ENCODE peak calls at places on chromosomes 7 and 10, in eight cellular contexts. R, U, S, A, O, F, D and V are unnamed samples.

GRCh38 chr10:29374162-29374561 is 85.3 kb downstream of the LYZL1 start:
- DNase-seq in S (no peak), R (no peak), F (no peak), U (no peak), O (no peak), A (no peak), D (no peak), V (no peak)

GRCh38 chr10:32038777-32039176 is 17.4 kb downstream of the KIF5B start:
- DNase-seq in O (no peak), F (no peak), U (no peak), A (no peak), S (no peak), R (no peak), D (no peak), V (no peak)

GRCh38 chr10:69757553-69758309 is 44.0 kb upstream of the COL13A1 start:
- DNase-seq in A (no peak), U (peak), F (peak), D (peak), O (no peak), R (peak), S (no peak), V (peak)

GRCh38 chr10:44674536-44674935 is 236.6 kb upstream of the TMEM72 start:
- DNase-seq in U (no peak), D (no peak), A (no peak), R (no peak), S (no peak), F (no peak), O (no peak), V (no peak)

GRCh38 chr10:64174666-64175265 is 653.6 kb downstream of the REEP3 start:
- DNase-seq in S (no peak), A (no peak), D (no peak), R (no peak), U (no peak), O (no peak), F (no peak), V (no peak)

GRCh38 chr7:39650676-39651075 is 27.3 kb downstream of the RALA start:
- DNase-seq in S (peak), A (no peak), F (peak), O (no peak), R (peak), U (no peak), D (peak), V (no peak)

GRCh38 chr10:86413046-86413728 is 46.6 kb upstream of the GRID1 start:
- DNase-seq in F (peak), U (no peak), D (no peak), A (no peak), S (no peak), R (no peak), O (peak), V (no peak)

GRCh38 chr10:44862006-44862751 is 49.0 kb upstream of the TMEM72 start:
- DNase-seq in U (no peak), A (no peak), R (no peak), S (no peak), O (peak), D (no peak), F (no peak), V (no peak)

GRCh38 chr10:125216309-125216708 is 55.9 kb upstream of the CTBP2 start:
- DNase-seq in O (no peak), R (no peak), A (no peak), S (no peak), D (no peak), F (no peak), U (no peak), V (no peak)

GRCh38 chr7:128876978-128877755 is 14.5 kb downstream of the ATP6V1F start:
- DNase-seq in A (no peak), R (no peak), U (no peak), D (no peak), S (no peak), O (no peak), F (no peak), V (no peak)

GRCh38 chr7:32511791-32512190 is 16.5 kb downstream of the AVL9 start:
- DNase-seq in F (peak), O (no peak), U (peak), R (no peak), A (no peak), S (no peak), D (no peak), V (no peak)

GRCh38 chr7:38398725-38399321 is 125.4 kb upstream of the TARP start:
- DNase-seq in R (peak), U (peak), S (peak), D (peak), O (peak), F (peak), A (peak), V (peak)

GRCh38 chr10:74883428-74883827 is 57.0 kb downstream of the KAT6B start:
- DNase-seq in S (no peak), A (no peak), R (no peak), O (no peak), F (no peak), U (no peak), D (no peak), V (no peak)

GRCh38 chr7:154915600-154915999 is 87.3 kb downstream of the PAXIP1 start:
- DNase-seq in R (no peak), D (no peak), O (no peak), S (no peak), U (no peak), F (no peak), A (no peak), V (no peak)

GRCh38 chr7:5525271-5526189 is 101.9 kb upstream of the TNRC18 start:
- DNase-seq in A (peak), D (peak), F (peak), S (no peak), R (peak), O (peak), U (peak), V (peak)

GRCh38 chr7:92446869-92447238 is 428 bp upstream of the GATAD1 start:
- DNase-seq in F (no peak), A (no peak), O (no peak), S (no peak), U (no peak), D (no peak), R (peak), V (no peak)

GRCh38 chr10:72812798-72813430 is 80.6 kb upstream of the OIT3 start:
- DNase-seq in U (peak), O (no peak), S (peak), A (no peak), D (peak), R (no peak), F (peak), V (no peak)

GRCh38 chr10:133094286-133094685 is 6.6 kb downstream of the ADGRA1 start:
- DNase-seq in F (no peak), S (no peak), R (no peak), U (no peak), A (no peak), O (no peak), D (no peak), V (no peak)

GRCh38 chr10:95896066-95896850 is 11.5 kb upstream of the CC2D2B start:
- DNase-seq in R (no peak), O (no peak), U (peak), S (no peak), F (no peak), D (no peak), A (no peak), V (no peak)

GRCh38 chr7:135761751-135762488 is 13.3 kb upstream of the FAM180A start:
- DNase-seq in F (peak), D (peak), S (no peak), A (no peak), O (no peak), U (peak), R (no peak), V (no peak)

GRCh38 chr7:110204527-110204926 is 886.4 kb upstream of the LRRN3 start:
- DNase-seq in A (peak), S (no peak), F (peak), U (peak), D (no peak), O (peak), R (no peak), V (peak)

DNA sequence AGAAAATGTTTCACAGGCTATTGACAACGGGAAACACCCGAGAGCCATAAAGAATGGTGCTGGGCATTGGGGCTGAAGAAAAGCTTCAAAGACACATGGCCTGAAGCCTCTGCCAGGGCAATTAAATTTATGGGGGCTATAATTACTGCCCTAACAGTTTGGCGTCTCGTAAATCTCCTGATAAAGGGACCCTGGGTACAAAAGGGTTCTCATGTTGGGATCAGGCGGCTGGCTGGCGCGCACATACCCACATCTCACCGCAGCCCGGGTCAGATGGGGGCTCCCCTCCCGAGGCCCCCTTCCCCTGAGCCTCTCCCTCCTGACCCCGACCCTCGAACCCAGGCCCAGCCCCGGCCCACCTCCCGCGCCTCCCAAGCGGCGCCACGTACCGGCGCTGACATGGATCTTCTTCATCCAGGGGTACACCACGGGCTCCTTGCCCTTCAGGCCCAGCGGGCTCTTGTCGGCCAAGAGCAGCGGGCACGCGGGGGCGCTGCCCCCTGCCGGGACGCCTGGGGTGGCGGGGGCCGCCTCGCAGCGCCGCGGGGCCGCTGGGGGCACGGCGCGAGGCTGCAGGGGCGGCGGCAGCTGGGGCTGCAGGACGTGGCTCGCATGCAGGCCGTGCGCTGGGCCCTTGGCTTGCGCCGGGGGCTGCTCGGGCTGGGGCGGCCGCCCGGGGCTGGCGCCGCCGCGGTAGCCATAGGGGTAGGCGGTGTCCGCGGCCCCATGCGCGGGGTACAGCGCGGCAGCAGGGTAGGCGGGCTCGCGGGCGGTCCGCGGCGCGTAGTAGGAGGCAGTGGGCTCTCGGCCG is 623 bp downstream of the HOXA4 start:
- DNase-seq in R (peak), F (no peak), D (peak), S (no peak), A (peak), U (no peak), O (no peak), V (no peak)
- TF ChIP-seq CTCF in R (peak), F (no peak), D (peak), S (no peak), A (no peak), U (no peak), O (no peak), V (no peak)

GRCh38 chr7:94087664-94088352 is 83.7 kb upstream of the BET1 start:
- DNase-seq in F (peak), S (peak), U (peak), O (peak), R (no peak), A (peak), D (peak), V (peak)
- TF ChIP-seq CTCF in F (peak), S (peak), U (peak), O (peak), R (peak), A (peak), D (peak), V (peak)

DNA sequence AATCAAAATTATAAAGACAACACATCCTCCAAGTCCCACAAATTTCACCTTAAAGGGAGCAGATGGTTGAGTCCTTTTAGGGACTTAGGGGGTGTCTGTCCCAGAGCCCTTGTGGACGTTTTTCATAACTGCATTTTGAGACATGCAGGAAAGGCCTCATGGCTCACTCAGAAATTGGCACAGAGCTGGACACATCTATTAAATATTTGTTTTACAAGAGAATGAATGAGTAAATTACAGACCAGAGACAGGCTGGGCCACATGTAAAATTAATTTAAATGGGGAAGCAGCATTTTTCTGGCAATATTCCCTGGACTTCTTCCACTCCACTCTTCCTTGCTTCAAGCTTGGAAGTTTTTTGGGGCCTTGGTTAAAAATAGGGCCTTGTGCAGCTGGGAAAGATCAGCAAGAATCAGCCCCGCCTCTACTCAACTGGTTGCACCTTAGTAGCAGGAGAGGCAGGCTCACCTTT is 20.0 kb downstream of the LAMB1 start:
- DNase-seq in U (no peak), D (no peak), R (peak), A (no peak), S (no peak), F (peak), O (no peak), V (no peak)
- TF ChIP-seq CTCF in U (peak), D (peak), R (no peak), A (peak), S (peak), F (peak), O (no peak), V (no peak)

DNA sequence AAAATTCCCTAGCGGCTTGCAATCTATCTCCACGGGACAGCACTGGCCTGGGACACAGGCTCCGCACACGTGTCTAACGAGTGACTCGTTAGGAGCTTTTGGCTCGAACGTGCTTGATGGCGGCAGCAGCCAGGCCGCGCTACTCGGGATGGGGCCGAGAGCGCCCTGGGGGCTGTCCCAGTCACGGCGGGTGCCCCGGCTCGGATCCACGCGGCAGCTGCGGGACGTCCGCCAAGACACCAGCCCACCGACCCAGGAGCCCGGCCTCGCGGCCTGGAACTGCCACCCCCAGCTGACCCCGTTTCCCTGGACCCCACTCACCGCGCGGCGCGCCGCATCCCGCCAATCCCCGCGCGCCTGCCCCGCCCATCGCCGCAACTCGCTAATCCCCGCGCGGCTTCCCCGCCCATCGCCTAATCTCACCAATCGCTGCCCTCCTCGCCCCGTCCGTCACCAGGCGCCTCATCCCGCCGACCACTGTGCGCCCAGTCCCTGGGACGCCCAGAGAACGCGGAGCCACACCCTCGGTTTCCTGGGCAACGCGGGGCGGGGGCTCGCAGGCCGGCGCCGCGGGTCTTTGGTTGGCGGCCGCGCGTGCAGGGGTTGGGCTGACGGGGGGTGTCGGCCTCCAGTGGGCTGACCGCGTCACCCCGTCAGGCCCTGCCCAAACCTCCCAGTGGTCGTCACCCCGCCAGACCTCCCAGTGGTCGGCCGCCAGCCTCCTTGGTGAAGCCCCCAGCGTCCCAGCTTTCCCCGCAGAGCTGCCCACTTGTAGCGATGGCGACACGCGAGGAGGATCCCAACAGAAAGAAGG is at the start of gene POLD2:
- DNase-seq in R (peak), S (peak), O (peak), D (peak), A (peak), F (peak), U (peak), V (peak)
- TF ChIP-seq CTCF in R (no peak), S (no peak), O (no peak), D (no peak), A (peak), F (no peak), U (no peak), V (no peak)

GRCh38 chr10:116827214-116827671 is 22.1 kb upstream of the ENO4 start:
- DNase-seq in D (no peak), R (no peak), A (no peak), S (no peak), O (no peak), F (no peak), U (no peak), V (no peak)
- TF ChIP-seq CTCF in D (no peak), R (no peak), A (peak), S (peak), O (no peak), F (no peak), U (no peak), V (no peak)

DNA sequence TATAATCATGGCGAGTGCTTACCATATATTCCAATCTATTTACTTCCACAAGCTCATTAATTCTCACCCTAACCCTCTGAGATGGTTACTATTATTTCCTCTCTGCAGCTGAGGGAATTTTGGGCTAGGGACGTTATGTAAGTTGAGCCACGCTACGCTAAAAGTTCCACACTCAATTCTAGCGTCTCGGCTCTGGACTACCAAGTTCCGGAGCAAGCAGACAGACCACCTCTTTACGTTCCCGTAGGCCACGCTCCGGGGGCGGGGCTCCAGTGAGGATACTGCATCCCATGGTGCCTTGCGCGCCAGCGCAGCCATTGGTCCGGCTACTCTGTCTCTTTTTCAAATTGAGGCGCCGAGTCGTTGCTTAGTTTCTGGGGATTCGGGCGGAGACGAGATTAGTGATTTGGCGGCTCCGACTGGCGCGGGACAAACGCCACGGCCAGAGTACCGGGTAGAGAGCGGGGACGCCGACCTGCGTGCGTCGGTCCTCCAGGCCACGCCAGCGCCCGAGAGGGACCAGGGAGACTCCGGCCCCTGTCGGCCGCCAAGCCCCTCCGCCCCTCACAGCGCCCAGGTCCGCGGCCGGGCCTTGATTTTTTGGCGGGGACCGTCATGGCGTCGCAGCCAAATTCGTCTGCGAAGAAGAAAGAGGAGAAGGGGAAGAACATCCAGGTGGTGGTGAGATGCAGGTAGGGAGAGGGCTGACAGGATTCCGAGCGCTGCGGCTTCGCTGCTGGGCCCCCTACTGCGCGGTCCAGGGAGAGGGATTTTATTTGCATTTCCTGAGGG is at the start of gene KIF11:
- DNase-seq in F (peak), R (peak), S (peak), U (peak), A (peak), O (peak), D (peak), V (peak)
- TF ChIP-seq CTCF in F (no peak), R (no peak), S (no peak), U (no peak), A (no peak), O (no peak), D (no peak), V (no peak)

GRCh38 chr10:119198438-119198837 is 8.9 kb upstream of the GRK5 start:
- DNase-seq in F (peak), U (peak), S (no peak), O (peak), A (peak), R (no peak), D (no peak), V (peak)
- TF ChIP-seq CTCF in F (peak), U (peak), S (peak), O (peak), A (peak), R (peak), D (peak), V (no peak)

DNA sequence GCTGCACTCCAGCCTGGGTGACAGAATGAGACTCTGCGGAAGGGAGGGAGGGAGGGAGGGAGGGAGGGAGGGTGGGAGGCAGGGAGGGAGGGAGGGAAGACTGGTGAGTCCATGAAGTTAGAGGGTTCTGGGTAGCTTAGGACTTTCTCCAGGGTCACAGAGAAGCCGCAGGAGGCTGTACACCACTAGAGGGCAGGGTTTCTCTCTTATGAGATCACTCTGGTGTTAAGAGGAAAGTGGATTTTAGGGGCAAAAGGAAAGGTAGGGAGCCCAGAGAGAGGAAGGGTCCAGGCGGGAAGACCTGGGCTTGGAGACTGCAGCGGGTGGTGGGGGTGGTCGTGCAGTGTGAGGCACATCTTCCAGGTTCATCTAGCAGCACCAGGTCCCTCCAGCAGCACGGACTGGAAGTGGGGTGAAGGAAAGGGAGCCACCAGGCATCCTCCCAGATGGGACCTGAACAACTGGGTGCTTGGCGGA is 48.7 kb upstream of the SLC29A3 start:
- DNase-seq in F (peak), A (peak), R (peak), S (peak), O (peak), D (peak), U (peak), V (peak)
- TF ChIP-seq CTCF in F (peak), A (peak), R (peak), S (peak), O (peak), D (peak), U (peak), V (peak)

GRCh38 chr10:16310440-16310839 is 126.4 kb upstream of the PTER start:
- DNase-seq in O (no peak), F (no peak), A (no peak), D (no peak), R (no peak), S (no peak), U (no peak), V (no peak)

GRCh38 chr10:16316733-16317132 is 120.1 kb upstream of the PTER start:
- DNase-seq in R (no peak), O (peak), S (no peak), U (no peak), F (no peak), D (no peak), A (no peak), V (no peak)

GRCh38 chr10:16314259-16314658 is 122.6 kb upstream of the PTER start:
- DNase-seq in F (no peak), O (peak), R (no peak), U (peak), A (peak), D (no peak), S (no peak), V (no peak)
- TF ChIP-seq CTCF in F (no peak), O (peak), R (no peak), U (no peak), A (peak), D (no peak), S (no peak), V (no peak)

GRCh38 chr7:44374007-44374763 is 48.8 kb upstream of the CAMK2B start:
- DNase-seq in F (no peak), R (no peak), D (no peak), S (no peak), O (no peak), A (no peak), U (no peak), V (no peak)

GRCh38 chr7:44377134-44377463 is 51.7 kb upstream of the CAMK2B start:
- DNase-seq in D (no peak), S (no peak), U (no peak), A (no peak), F (no peak), R (no peak), O (no peak), V (no peak)

GRCh38 chr7:44375236-44375699 is 49.9 kb upstream of the CAMK2B start:
- DNase-seq in O (no peak), D (no peak), U (no peak), F (no peak), S (no peak), R (no peak), A (peak), V (peak)

GRCh38 chr7:44376429-44377133 is 51.2 kb upstream of the CAMK2B start:
- DNase-seq in A (no peak), S (no peak), D (no peak), U (no peak), O (no peak), R (no peak), F (no peak), V (no peak)

GRCh38 chr7:44375926-44376342 is 50.5 kb upstream of the CAMK2B start:
- DNase-seq in D (no peak), O (no peak), A (no peak), F (no peak), U (no peak), R (no peak), S (no peak), V (no peak)
- TF ChIP-seq CTCF in D (no peak), O (no peak), A (no peak), F (no peak), U (no peak), R (no peak), S (no peak), V (no peak)